ENCODE peak calls at places on chromosome 19, in ten cellular contexts. Q, F, Z, W, Y, N, B, L, V and J are unnamed samples.

GRCh38 chr19:19552811-19553210 is 14.7 kb downstream of the CILP2 start:
- DNase-seq in Q (no peak), F (no peak), Z (no peak), W (peak; percentile 73), Y (peak; percentile 63), N (no peak), B (no peak), L (no peak), V (no peak), J (no peak)

GRCh38 chr19:5718579-5719273 is 1.2 kb downstream of the LONP1 start:
- DNase-seq in Q (no peak), F (no peak), Z (no peak), W (peak; percentile 41), Y (peak; percentile 67), N (peak; percentile 50), B (no peak), L (no peak), V (no peak), J (peak; percentile 52)

GRCh38 chr19:46015080-46015960 is 7.5 kb downstream of the PGLYRP1 start:
- DNase-seq in Q (peak; percentile 62), F (peak; percentile 88), Z (no peak), W (peak; percentile 73), Y (peak; percentile 63), N (no peak), B (peak; percentile 88), L (no peak), V (peak; percentile 32), J (no peak)

GRCh38 chr19:13463296-13463695 is 43.0 kb downstream of the CACNA1A start:
- DNase-seq in Q (no peak), F (no peak), Z (no peak), W (peak; percentile 50), Y (peak; percentile 67), N (no peak), B (no peak), L (no peak), V (peak; percentile 5), J (peak; percentile 56)

GRCh38 chr19:18649371-18650047 is 12.7 kb downstream of the KLHL26 start:
- DNase-seq in Q (peak; percentile 81), F (peak; percentile 86), Z (peak; percentile 64), W (no peak), Y (no peak), N (no peak), B (no peak), L (no peak), V (peak; percentile 83), J (no peak)

GRCh38 chr19:10617409-10618121 is 7.8 kb upstream of the SLC44A2 start:
- DNase-seq in Q (no peak), F (no peak), Z (no peak), W (peak; percentile 37), Y (no peak), N (no peak), B (no peak), L (no peak), V (no peak), J (no peak)

GRCh38 chr19:38684078-38684861 is 36.8 kb downstream of the ACTN4 start:
- DNase-seq in Q (peak; percentile 61), F (peak; percentile 89), Z (peak; percentile 43), W (peak; percentile 69), Y (no peak), N (peak; percentile 93), B (no peak), L (peak; percentile 55), V (no peak), J (peak; percentile 35)

GRCh38 chr19:37953576-37954303 is 46.7 kb downstream of the SIPA1L3 start:
- DNase-seq in Q (no peak), F (no peak), Z (no peak), W (no peak), Y (no peak), N (no peak), B (no peak), L (no peak), V (no peak), J (peak; percentile 66)

GRCh38 chr19:53008061-53008778 is 5.5 kb upstream of the ERVV-1 start:
- DNase-seq in Q (no peak), F (no peak), Z (no peak), W (no peak), Y (no peak), N (no peak), B (no peak), L (no peak), V (no peak), J (no peak)

GRCh38 chr19:40380199-40381037 is 9.6 kb downstream of the HIPK4 start:
- DNase-seq in Q (no peak), F (no peak), Z (no peak), W (no peak), Y (no peak), N (no peak), B (no peak), L (no peak), V (no peak), J (no peak)

GRCh38 chr19:2239173-2239572 is 2.5 kb downstream of the SF3A2 start:
- DNase-seq in Q (no peak), F (no peak), Z (no peak), W (no peak), Y (no peak), N (no peak), B (no peak), L (no peak), V (no peak), J (no peak)
- H3K4me1 ChIP-seq in Q (peaks cover 26% of the 10 kb centered on the region), F (no peaks in the 10 kb centered on the region), Z (peaks cover 82% of the 10 kb centered on the region), W (peaks cover 63% of the 10 kb centered on the region), Y (peaks cover 37% of the 10 kb centered on the region), N (peaks cover 17% of the 10 kb centered on the region), B (peaks cover 48% of the 10 kb centered on the region), L (peaks cover 80% of the 10 kb centered on the region), V (peaks cover 65% of the 10 kb centered on the region), J (peaks cover 18% of the 10 kb centered on the region)

GRCh38 chr19:7920520-7921301 is 573 bp downstream of the SNAPC2 start:
- DNase-seq in Q (peak; percentile 100), F (peak; percentile 100), Z (peak; percentile 100), W (peak; percentile 96), Y (peak; percentile 99), N (peak; percentile 89), B (peak; percentile 100), L (peak; percentile 100), V (peak; percentile 99), J (peak; percentile 94)

GRCh38 chr19:7921955-7922840 is 2.1 kb downstream of the SNAPC2 start:
- DNase-seq in Q (peak; percentile 52), F (no peak), Z (no peak), W (no peak), Y (no peak), N (no peak), B (peak; percentile 52), L (no peak), V (no peak), J (no peak)

GRCh38 chr19:7921302-7921954 is 1.3 kb downstream of the SNAPC2 start:
- DNase-seq in Q (no peak), F (no peak), Z (no peak), W (no peak), Y (no peak), N (no peak), B (peak; percentile 62), L (no peak), V (no peak), J (no peak)

GRCh38 chr19:7918615-7919421 is 1.3 kb upstream of the SNAPC2 start:
- DNase-seq in Q (peak; percentile 56), F (peak; percentile 68), Z (no peak), W (no peak), Y (no peak), N (no peak), B (peak; percentile 53), L (no peak), V (no peak), J (no peak)

DNA sequence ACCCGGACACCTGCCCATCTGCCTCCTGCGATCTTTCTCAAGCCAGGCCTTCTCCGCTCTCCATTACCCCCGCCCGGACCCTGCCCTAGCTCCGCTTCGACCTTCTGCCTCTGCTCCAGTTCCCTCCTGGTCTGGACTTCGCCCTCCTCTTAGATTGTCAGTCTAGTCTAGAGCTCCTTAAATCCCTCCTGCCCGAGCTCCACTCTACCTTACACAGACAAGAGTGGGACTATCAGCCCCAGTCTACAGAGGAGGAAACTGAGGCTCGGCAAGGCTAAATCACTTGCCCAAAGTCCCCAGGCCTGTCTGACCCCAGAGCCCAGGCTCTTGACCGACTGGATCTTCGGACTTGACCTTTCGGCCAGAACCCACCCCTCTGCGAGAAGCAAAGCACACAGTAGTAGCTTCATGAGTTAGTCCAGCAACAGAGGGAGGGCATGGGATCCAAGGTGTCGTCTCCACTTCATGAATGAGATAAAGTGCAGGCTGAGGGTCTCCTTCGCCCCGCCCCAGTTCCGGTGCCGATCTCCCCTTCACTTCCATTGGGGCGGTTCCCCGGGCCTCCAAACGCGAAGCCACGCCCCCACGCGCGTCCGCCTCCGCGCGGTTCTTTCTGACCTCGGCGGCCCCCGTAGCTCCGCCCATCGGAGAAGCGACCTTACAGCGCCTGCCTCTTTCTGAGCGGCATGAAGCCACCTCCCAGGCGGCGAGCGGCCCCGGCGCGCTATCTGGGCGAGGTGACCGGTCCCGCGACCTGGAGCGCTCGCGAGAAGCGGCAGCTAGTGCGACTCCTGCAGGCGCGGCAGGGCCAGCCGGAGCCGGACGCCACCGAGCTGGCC is at the start of gene SNAPC2:
- DNase-seq in Q (peak; percentile 99), F (peak; percentile 99), Z (peak; percentile 93), W (peak; percentile 83), Y (peak; percentile 96), N (peak; percentile 92), B (peak; percentile 99), L (peak; percentile 82), V (peak; percentile 97), J (peak; percentile 99)
- H3K27me3 ChIP-seq in Q (peaks cover 6% of the 10 kb centered on the region), F (no peaks in the 10 kb centered on the region), Z (no peaks in the 10 kb centered on the region), W (no peaks in the 10 kb centered on the region), Y (no peaks in the 10 kb centered on the region), N (no peaks in the 10 kb centered on the region), B (peaks cover 6% of the 10 kb centered on the region), L (no peaks in the 10 kb centered on the region), V (peaks cover 41% of the 10 kb centered on the region), J (peaks cover 25% of the 10 kb centered on the region)

GRCh38 chr19:28505134-28505533 is 707.8 kb downstream of the UQCRFS1 start:
- DNase-seq in Q (no peak), F (no peak), Z (no peak), W (no peak), Y (no peak), N (no peak), B (no peak), L (no peak), V (no peak), J (no peak)

GRCh38 chr19:28504727-28505126 is 708.2 kb downstream of the UQCRFS1 start:
- DNase-seq in Q (no peak), F (no peak), Z (no peak), W (peak; percentile 37), Y (no peak), N (no peak), B (no peak), L (no peak), V (no peak), J (no peak)

GRCh38 chr19:28505933-28506332 is 707.0 kb downstream of the UQCRFS1 start:
- DNase-seq in Q (no peak), F (no peak), Z (no peak), W (no peak), Y (no peak), N (no peak), B (no peak), L (no peak), V (no peak), J (no peak)

GRCh38 chr19:28502879-28503734 is 709.8 kb downstream of the UQCRFS1 start:
- DNase-seq in Q (no peak), F (no peak), Z (no peak), W (no peak), Y (no peak), N (no peak), B (no peak), L (no peak), V (no peak), J (no peak)

GRCh38 chr19:28504139-28504538 is 708.8 kb downstream of the UQCRFS1 start:
- DNase-seq in Q (no peak), F (no peak), Z (no peak), W (no peak), Y (no peak), N (no peak), B (no peak), L (no peak), V (no peak), J (no peak)
- H3K4me1 ChIP-seq in Q (no peaks in the 10 kb centered on the region), F (no peaks in the 10 kb centered on the region), Z (no peaks in the 10 kb centered on the region), W (peaks cover 16% of the 10 kb centered on the region), Y (no peaks in the 10 kb centered on the region), N (no peaks in the 10 kb centered on the region), B (no peaks in the 10 kb centered on the region), L (no peaks in the 10 kb centered on the region), V (no peaks in the 10 kb centered on the region), J (no peaks in the 10 kb centered on the region)

GRCh38 chr19:50498219-50499056 is 12.6 kb downstream of the JOSD2 start:
- DNase-seq in Q (no peak), F (peak; percentile 1), Z (no peak), W (no peak), Y (no peak), N (no peak), B (no peak), L (no peak), V (no peak), J (no peak)
- H3K27me3 ChIP-seq in Q (no peaks in the 10 kb centered on the region), F (no peaks in the 10 kb centered on the region), Z (no peaks in the 10 kb centered on the region), W (no peaks in the 10 kb centered on the region), Y (no peaks in the 10 kb centered on the region), N (no peaks in the 10 kb centered on the region), B (no peaks in the 10 kb centered on the region), L (no peaks in the 10 kb centered on the region), V (no peaks in the 10 kb centered on the region), J (no peaks in the 10 kb centered on the region)